ENCODE peak calls at places on chromosomes 6 and 20, in four cellular contexts. C is NAMALWA, Y is lower lobe of right lung, B is AG20443. Q is an unnamed sample.

GRCh38 chr20:4998160-4998651 is 3.1 kb downstream of the SLC23A2 start:
- DNase-seq in B (no peak), C (peak), Y (no peak), Q (no peak)

GRCh38 chr20:61274326-61274725 is 22.3 kb downstream of the CDH4 start:
- DNase-seq in C (no peak), Y (no peak), B (no peak), Q (no peak)

GRCh38 chr6:3162067-3162497 is 4.7 kb upstream of the TUBB2A start:
- DNase-seq in C (no peak), Y (no peak), B (no peak), Q (no peak)

GRCh38 chr6:153056308-153056707 is 53.8 kb upstream of the MTRF1L start:
- DNase-seq in Y (no peak), B (no peak), C (no peak), Q (no peak)

GRCh38 chr6:149052350-149053106 is 265.0 kb upstream of the TAB2 start:
- DNase-seq in B (no peak), C (no peak), Y (no peak), Q (no peak)

GRCh38 chr6:56862415-56863175 is 92.3 kb upstream of the BEND6 start:
- DNase-seq in B (peak), C (no peak), Y (no peak), Q (no peak)

GRCh38 chr20:15164726-15165125 is 827.3 kb upstream of the FLRT3 start:
- DNase-seq in Y (no peak), C (no peak), B (no peak), Q (no peak)

GRCh38 chr20:64261138-64261537 is 5.6 kb downstream of the PCMTD2 start:
- DNase-seq in Y (no peak), C (no peak), B (peak), Q (no peak)

GRCh38 chr6:46538800-46539199 is 47.6 kb upstream of the RCAN2 start:
- DNase-seq in Y (no peak), B (no peak), C (no peak), Q (no peak)

GRCh38 chr20:40462600-40462999 is 226.4 kb downstream of the MAFB start:
- DNase-seq in Y (no peak), C (no peak), B (no peak), Q (no peak)

GRCh38 chr20:22815584-22815983 is 219.5 kb upstream of the SSTR4 start:
- DNase-seq in B (no peak), C (no peak), Y (no peak), Q (no peak)

GRCh38 chr6:147621280-147621679 is 112.8 kb downstream of the SAMD5 start:
- DNase-seq in C (no peak), B (no peak), Y (no peak), Q (no peak)

GRCh38 chr6:33710296-33711121 is 991 bp downstream of the UQCC2 start:
- DNase-seq in B (no peak), Y (peak), C (peak), Q (no peak)

GRCh38 chr20:57258055-57258454 is 8.4 kb downstream of the BMP7 start:
- DNase-seq in Y (no peak), C (peak), B (no peak), Q (no peak)